ENCODE peak calls at places on chromosomes 16 and 17, in four cellular contexts. T is foreskin fibroblast, K is HepG2, G is astrocyte of the spinal cord. H is an unnamed sample.

GRCh38 chr17:59381716-59382570 is 50.5 kb downstream of the YPEL2 start:
- DNase-seq in T (no peak), K (no peak), G (no peak), H (no peak)

GRCh38 chr17:5667871-5668270 is 83.6 kb upstream of the NLRP1 start:
- DNase-seq in T (peak; percentile 7), K (peak; percentile 16), G (no peak), H (no peak)

GRCh38 chr16:79672524-79672923 is 72.0 kb upstream of the MAF start:
- DNase-seq in T (no peak), K (no peak), G (no peak), H (no peak)

GRCh38 chr16:19743816-19744159 is 25.7 kb downstream of the IQCK start:
- DNase-seq in T (no peak), K (no peak), G (no peak), H (no peak)

GRCh38 chr17:41392278-41392677 is 5.1 kb downstream of the KRT31 start:
- DNase-seq in T (peak; percentile 82), K (no peak), G (peak; percentile 49), H (peak; percentile 29)

GRCh38 chr16:26651464-26651863 is 415.3 kb upstream of the C16orf82 start:
- DNase-seq in T (no peak), K (no peak), G (no peak), H (no peak)

GRCh38 chr17:65537845-65538678 is 23.4 kb downstream of the AXIN2 start:
- DNase-seq in T (no peak), K (no peak), G (no peak), H (no peak)

GRCh38 chr16:71552698-71553503 is 24.0 kb downstream of the TAT start:
- DNase-seq in T (no peak), K (peak; percentile 64), G (no peak), H (no peak)

GRCh38 chr17:28335959-28336871 is 654 bp downstream of the TNFAIP1 start:
- DNase-seq in T (peak; percentile 84), K (peak; percentile 82), G (peak; percentile 91), H (peak; percentile 89)

GRCh38 chr17:29433551-29433950 is 43.4 kb downstream of the TAOK1 start:
- DNase-seq in T (peak; percentile 56), K (no peak), G (no peak), H (no peak)

GRCh38 chr16:50153648-50154368 is 702 bp downstream of the TENT4B start:
- DNase-seq in T (peak; percentile 54), K (no peak), G (no peak), H (no peak)

GRCh38 chr16:72894291-72895151 is 153.4 kb downstream of the ZFHX3 start:
- DNase-seq in T (peak; percentile 56), K (no peak), G (peak; percentile 14), H (no peak)

GRCh38 chr16:49697631-49698030 is 158.3 kb downstream of the ZNF423 start:
- DNase-seq in T (no peak), K (no peak), G (no peak), H (no peak)

GRCh38 chr16:22782299-22782698 is 31.7 kb upstream of the HS3ST2 start:
- DNase-seq in T (no peak), K (no peak), G (no peak), H (no peak)

GRCh38 chr17:39113871-39114270 is 37.6 kb downstream of the PLXDC1 start:
- DNase-seq in T (no peak), K (no peak), G (no peak), H (no peak)

GRCh38 chr17:17884281-17885028 is 47.7 kb upstream of the SREBF1 start:
- DNase-seq in T (no peak), K (no peak), G (no peak), H (no peak)

GRCh38 chr17:22470411-22471175 is 778.3 kb downstream of the KCNJ18 start:
- DNase-seq in T (no peak), K (no peak), G (no peak), H (no peak)

GRCh38 chr17:50301891-50302584 is 27.8 kb downstream of the TMEM92 start:
- DNase-seq in T (no peak), K (no peak), G (no peak), H (no peak)

GRCh38 chr17:30243002-30243401 is 7.5 kb upstream of the SLC6A4 start:
- DNase-seq in T (no peak), K (no peak), G (no peak), H (no peak)

GRCh38 chr17:64156670-64157069 is 26.7 kb upstream of the ERN1 start:
- DNase-seq in T (no peak), K (no peak), G (no peak), H (no peak)

GRCh38 chr17:60353773-60354172 is 38.2 kb downstream of the USP32 start:
- DNase-seq in T (no peak), K (no peak), G (no peak), H (no peak)

GRCh38 chr17:37182786-37183185 is 193.0 kb upstream of the C17orf78 start:
- DNase-seq in T (peak; percentile 51), K (no peak), G (peak; percentile 38), H (no peak)

GRCh38 chr17:35605753-35606152 is 18.6 kb downstream of the AP2B1 start:
- DNase-seq in T (peak; percentile 84), K (no peak), G (peak; percentile 52), H (peak; percentile 43)

GRCh38 chr16:3304370-3304769 is 860 bp downstream of the TIGD7 start:
- DNase-seq in T (peak; percentile 23), K (no peak), G (no peak), H (no peak)

GRCh38 chr16:11145173-11145820 is 110.7 kb downstream of the SOCS1 start:
- DNase-seq in T (peak; percentile 78), K (no peak), G (no peak), H (no peak)

GRCh38 chr16:282944-283744 is at the start of gene PDIA2:
- DNase-seq in T (no peak), K (no peak), G (no peak), H (no peak)

GRCh38 chr17:71828182-71828596 is 292.6 kb upstream of the SOX9 start:
- DNase-seq in T (peak; percentile 4), K (no peak), G (peak; percentile 93), H (no peak)

GRCh38 chr17:18985475-18985874 is 19.1 kb downstream of the FAM83G start:
- DNase-seq in T (no peak), K (no peak), G (no peak), H (no peak)

GRCh38 chr17:32940706-32941390 is 12.9 kb downstream of the TMEM98 start:
- DNase-seq in T (no peak), K (no peak), G (no peak), H (no peak)

GRCh38 chr17:2852729-2853110 is 56.5 kb downstream of the RAP1GAP2 start:
- DNase-seq in T (no peak), K (no peak), G (no peak), H (no peak)

GRCh38 chr16:80541306-80541694 is 507 bp downstream of the DYNLRB2 start:
- DNase-seq in T (no peak), K (no peak), G (no peak), H (no peak)

GRCh38 chr17:59829217-59830006 is 63.3 kb downstream of the TUBD1 start:
- DNase-seq in T (peak; percentile 91), K (peak; percentile 97), G (peak; percentile 99), H (peak; percentile 93)

DNA sequence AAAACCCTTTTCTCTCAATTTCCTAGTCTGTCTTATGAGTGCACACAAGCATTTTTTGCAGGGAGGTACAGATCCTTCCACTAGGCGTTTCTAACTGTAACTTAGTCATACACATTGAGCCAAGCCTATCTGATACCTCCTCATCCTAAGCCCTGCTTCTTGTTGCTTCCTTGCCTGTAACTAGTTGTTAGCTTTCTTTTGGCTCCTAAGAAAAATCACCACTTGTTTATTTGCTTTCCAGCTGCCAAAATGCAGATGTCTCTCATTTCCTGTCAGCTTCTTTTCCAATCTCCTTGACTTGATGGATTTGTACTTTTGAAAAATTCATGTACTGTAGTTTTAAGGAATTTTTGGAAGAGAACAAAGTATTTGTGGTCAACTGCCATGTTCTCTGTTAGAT is 73.7 kb downstream of the TNRC6C start:
- DNase-seq in T (peak; percentile 81), K (no peak), G (peak; percentile 29), H (peak; percentile 60)
- TF ChIP-seq CTCF in T (no peak), K (no peak), G (no peak), H (no peak)

GRCh38 chr16:56869513-56870270 is 4.7 kb downstream of the SLC12A3 start:
- DNase-seq in T (no peak), K (peak; percentile 77), G (no peak), H (peak; percentile 17)
- TF ChIP-seq CTCF in T (no peak), K (peak; percentile 94), G (peak; percentile 25), H (peak; percentile 59)

DNA sequence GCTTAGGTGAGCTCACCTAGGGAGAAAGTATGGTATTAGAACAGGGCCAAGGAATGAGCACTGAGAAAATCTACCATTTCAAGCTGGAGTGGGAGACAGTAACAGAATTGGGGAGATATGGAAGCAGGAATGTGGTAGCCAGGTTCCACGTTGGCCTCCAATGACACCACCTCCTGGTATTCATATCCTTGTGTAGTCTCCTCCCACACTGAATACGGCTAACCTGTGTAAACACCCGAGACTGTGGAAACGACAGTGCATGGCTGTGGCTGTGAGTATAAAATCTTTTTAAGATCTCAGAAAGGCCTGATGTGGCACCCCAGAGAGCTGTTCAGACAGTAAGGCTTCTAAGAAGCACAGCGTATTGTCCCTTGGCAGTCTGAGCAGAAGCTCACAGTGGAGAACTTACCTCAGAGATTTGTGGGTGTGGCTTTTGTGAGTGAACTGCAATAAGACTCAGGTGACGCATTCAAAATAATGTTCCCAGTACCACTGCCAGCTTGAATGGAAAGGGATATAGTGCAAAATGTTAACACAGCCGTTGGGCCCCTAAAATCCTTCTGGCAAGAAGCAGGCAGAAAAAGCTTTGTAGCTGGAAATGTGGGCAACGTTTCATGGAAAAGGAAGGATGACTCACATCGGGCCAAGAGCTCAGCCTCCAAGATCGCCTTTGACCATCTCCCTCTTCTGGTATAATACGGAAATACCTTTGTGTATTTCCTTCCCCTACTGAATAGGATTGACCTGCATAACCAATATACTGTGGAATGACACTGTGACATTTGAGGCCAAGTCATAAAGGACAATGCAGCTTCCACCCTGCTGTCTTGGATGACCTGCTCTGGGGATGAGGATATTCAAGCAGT is 14.4 kb downstream of the SDR42E1 start:
- DNase-seq in T (peak; percentile 84), K (peak; percentile 52), G (peak; percentile 56), H (peak; percentile 55)
- TF ChIP-seq CTCF in T (no peak), K (peak; percentile 39), G (peak; percentile 15), H (peak; percentile 73)

GRCh38 chr17:45135978-45136791 is 698 bp downstream of the ACBD4 start:
- DNase-seq in T (no peak), K (no peak), G (no peak), H (no peak)

GRCh38 chr17:45139533-45139920 is 4.0 kb downstream of the ACBD4 start:
- DNase-seq in T (no peak), K (no peak), G (no peak), H (no peak)

GRCh38 chr17:45136846-45137560 is 1.5 kb downstream of the ACBD4 start:
- DNase-seq in T (no peak), K (no peak), G (no peak), H (no peak)

GRCh38 chr17:45138911-45139532 is 3.5 kb downstream of the ACBD4 start:
- DNase-seq in T (no peak), K (no peak), G (no peak), H (no peak)

DNA sequence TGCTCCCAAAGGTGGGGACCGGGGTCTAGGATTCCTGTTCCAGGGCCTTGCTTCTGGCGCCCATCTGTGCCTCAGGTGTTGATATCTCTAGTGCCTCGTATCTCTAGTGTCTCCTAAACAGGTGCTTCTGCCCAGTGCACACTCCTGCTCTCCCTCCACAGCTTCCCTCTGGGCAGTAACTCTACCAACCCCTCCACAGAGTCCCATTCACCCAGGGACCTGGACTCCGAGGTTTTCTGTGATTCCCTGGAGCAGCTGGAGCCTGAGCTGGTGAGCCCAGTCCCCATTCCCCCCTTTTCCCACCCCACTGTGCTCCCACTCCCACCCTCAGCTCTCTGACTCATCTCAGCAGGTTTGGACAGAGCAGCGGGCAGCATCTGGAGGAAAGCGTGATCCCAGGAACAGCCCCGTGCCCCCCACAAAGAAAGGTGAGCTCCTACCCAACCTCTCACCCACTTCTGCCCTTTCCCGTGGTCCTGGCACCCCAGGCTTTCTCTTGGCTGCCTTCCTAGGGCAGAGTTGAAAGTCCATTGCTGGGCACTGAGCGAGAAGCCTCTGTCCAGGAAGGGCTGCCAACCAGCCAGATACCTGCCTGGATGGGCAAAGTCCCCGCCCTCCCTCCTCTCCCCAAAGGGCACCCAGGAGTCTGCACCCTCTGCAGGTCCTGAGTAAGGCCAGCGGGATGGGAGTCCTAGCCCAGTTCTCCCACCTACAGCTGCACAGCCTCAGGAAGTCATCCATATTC is 2.2 kb downstream of the ACBD4 start:
- DNase-seq in T (no peak), K (no peak), G (no peak), H (no peak)
- TF ChIP-seq CTCF in T (no peak), K (no peak), G (no peak), H (no peak)